ENCODE peak calls at places on chromosomes 12 and 14, in four cellular contexts. Z, V, L and T are unnamed samples.

GRCh38 chr12:119781804-119782203 is 95.3 kb downstream of the CIT start:
- DNase-seq in Z (no peak), V (no peak), L (peak; percentile 31), T (no peak)

GRCh38 chr14:20418501-20418909 is 5.2 kb upstream of the TEP1 start:
- DNase-seq in Z (no peak), V (no peak), L (no peak), T (no peak)

GRCh38 chr14:94654071-94654974 is 42.1 kb downstream of the SERPINA3 start:
- DNase-seq in Z (no peak), V (no peak), L (no peak), T (no peak)

GRCh38 chr14:75341639-75342038 is 63.0 kb downstream of the FOS start:
- DNase-seq in Z (no peak), V (no peak), L (no peak), T (no peak)

GRCh38 chr14:105486974-105487448 is 325 bp downstream of the CRIP1 start:
- DNase-seq in Z (no peak), V (no peak), L (no peak), T (no peak)

GRCh38 chr14:67934087-67934486 is 114.5 kb downstream of the RAD51B start:
- DNase-seq in Z (peak; percentile 68), V (peak; percentile 78), L (peak; percentile 44), T (peak; percentile 28)

GRCh38 chr12:57750561-57751431 is 1.3 kb downstream of the CDK4 start:
- DNase-seq in Z (no peak), V (no peak), L (no peak), T (no peak)

GRCh38 chr12:47745485-47746041 is 13.1 kb downstream of the RAPGEF3 start:
- DNase-seq in Z (no peak), V (no peak), L (no peak), T (no peak)

GRCh38 chr12:51891843-51892242 is 3.9 kb downstream of the ANKRD33 start:
- DNase-seq in Z (no peak), V (no peak), L (no peak), T (no peak)

GRCh38 chr14:79661762-79662161 is 549.5 kb downstream of the DIO2 start:
- DNase-seq in Z (no peak), V (peak; percentile 52), L (no peak), T (peak; percentile 5)

GRCh38 chr12:106633451-106633823 is 50.6 kb downstream of the RFX4 start:
- DNase-seq in Z (no peak), V (peak; percentile 36), L (no peak), T (no peak)

GRCh38 chr12:116950628-116951325 is 40.0 kb downstream of the FBXW8 start:
- DNase-seq in Z (no peak), V (no peak), L (no peak), T (no peak)

GRCh38 chr14:64835431-64835830 is 44.3 kb downstream of the SPTB start:
- DNase-seq in Z (no peak), V (no peak), L (no peak), T (no peak)

GRCh38 chr12:4813741-4814140 is 93.5 kb downstream of the GALNT8 start:
- DNase-seq in Z (peak; percentile 48), V (no peak), L (no peak), T (no peak)

GRCh38 chr12:107318804-107319535 is 225.6 kb upstream of the CRY1 start:
- DNase-seq in Z (peak; percentile 65), V (peak; percentile 72), L (no peak), T (no peak)

GRCh38 chr12:50723870-50724269 is 40.0 kb upstream of the ATF1 start:
- DNase-seq in Z (no peak), V (no peak), L (no peak), T (no peak)

GRCh38 chr12:56629459-56630179 is 507 bp downstream of the BAZ2A start:
- DNase-seq in Z (peak; percentile 12), V (no peak), L (peak; percentile 22), T (no peak)

GRCh38 chr12:29023436-29024076 is 125.5 kb upstream of the FAR2 start:
- DNase-seq in Z (no peak), V (no peak), L (no peak), T (no peak)

GRCh38 chr12:64007853-64008252 is 163.4 kb downstream of the SRGAP1 start:
- DNase-seq in Z (no peak), V (peak; percentile 34), L (no peak), T (no peak)

GRCh38 chr12:131454418-131455217 is 256.3 kb upstream of the SFSWAP start:
- DNase-seq in Z (no peak), V (no peak), L (peak; percentile 6), T (no peak)

GRCh38 chr12:102728506-102729242 is 188.4 kb downstream of the PAH start:
- DNase-seq in Z (no peak), V (no peak), L (peak; percentile 29), T (no peak)

GRCh38 chr14:45252356-45253069 is 489 bp downstream of the MIS18BP1 start:
- DNase-seq in Z (peak; percentile 19), V (peak; percentile 6), L (no peak), T (no peak)

GRCh38 chr12:15689751-15690191 is 99.4 kb downstream of the EPS8 start:
- DNase-seq in Z (peak; percentile 8), V (no peak), L (no peak), T (no peak)

GRCh38 chr14:22808388-22809209 is 6.6 kb downstream of the SLC7A7 start:
- DNase-seq in Z (no peak), V (no peak), L (no peak), T (no peak)

GRCh38 chr12:110224379-110225304 is 56.4 kb upstream of the ATP2A2 start:
- DNase-seq in Z (peak; percentile 74), V (peak; percentile 77), L (peak; percentile 6), T (peak; percentile 46)

GRCh38 chr12:117328556-117329100 is 32.8 kb downstream of the NOS1 start:
- DNase-seq in Z (no peak), V (no peak), L (no peak), T (no peak)

GRCh38 chr12:83042441-83043215 is 355.9 kb downstream of the TMTC2 start:
- DNase-seq in Z (no peak), V (peak; percentile 52), L (no peak), T (no peak)

GRCh38 chr12:49264466-49264872 is 413 bp upstream of the TUBA1C start:
- DNase-seq in Z (no peak), V (no peak), L (peak; percentile 50), T (no peak)

GRCh38 chr12:4293299-4293941 is 19.9 kb downstream of the CCND2 start:
- DNase-seq in Z (no peak), V (no peak), L (no peak), T (no peak)

GRCh38 chr14:30287579-30288445 is 271.1 kb upstream of the G2E3 start:
- DNase-seq in Z (no peak), V (peak; percentile 25), L (no peak), T (no peak)

GRCh38 chr12:88416786-88417185 is 163.5 kb downstream of the KITLG start:
- DNase-seq in Z (no peak), V (peak; percentile 42), L (no peak), T (no peak)

GRCh38 chr12:88417531-88417930 is 162.7 kb downstream of the KITLG start:
- DNase-seq in Z (no peak), V (no peak), L (no peak), T (no peak)

GRCh38 chr12:88418856-88419497 is 161.3 kb downstream of the KITLG start:
- DNase-seq in Z (no peak), V (peak; percentile 54), L (no peak), T (no peak)

GRCh38 chr12:88420460-88420859 is 159.8 kb downstream of the KITLG start:
- DNase-seq in Z (peak; percentile 88), V (peak; percentile 90), L (no peak), T (peak; percentile 21)

GRCh38 chr12:88419794-88420193 is 160.5 kb downstream of the KITLG start:
- DNase-seq in Z (no peak), V (peak; percentile 41), L (no peak), T (no peak)
- H3K4me2 ChIP-seq in Z (no peak overlapping the region), V (peak overlapping the region; percentile 66), L (no peak overlapping the region), T (no peak overlapping the region)

GRCh38 chr14:33949051-33950037 is 1.5 kb downstream of the EGLN3 start:
- DNase-seq in Z (no peak), V (no peak), L (no peak), T (no peak)

GRCh38 chr14:33951183-33951840 is 438 bp upstream of the EGLN3 start:
- DNase-seq in Z (no peak), V (no peak), L (no peak), T (no peak)

GRCh38 chr14:33952541-33952940 is 1.7 kb upstream of the EGLN3 start:
- DNase-seq in Z (no peak), V (no peak), L (no peak), T (no peak)

GRCh38 chr14:33948143-33948962 is 2.5 kb downstream of the EGLN3 start:
- DNase-seq in Z (no peak), V (no peak), L (no peak), T (no peak)

DNA sequence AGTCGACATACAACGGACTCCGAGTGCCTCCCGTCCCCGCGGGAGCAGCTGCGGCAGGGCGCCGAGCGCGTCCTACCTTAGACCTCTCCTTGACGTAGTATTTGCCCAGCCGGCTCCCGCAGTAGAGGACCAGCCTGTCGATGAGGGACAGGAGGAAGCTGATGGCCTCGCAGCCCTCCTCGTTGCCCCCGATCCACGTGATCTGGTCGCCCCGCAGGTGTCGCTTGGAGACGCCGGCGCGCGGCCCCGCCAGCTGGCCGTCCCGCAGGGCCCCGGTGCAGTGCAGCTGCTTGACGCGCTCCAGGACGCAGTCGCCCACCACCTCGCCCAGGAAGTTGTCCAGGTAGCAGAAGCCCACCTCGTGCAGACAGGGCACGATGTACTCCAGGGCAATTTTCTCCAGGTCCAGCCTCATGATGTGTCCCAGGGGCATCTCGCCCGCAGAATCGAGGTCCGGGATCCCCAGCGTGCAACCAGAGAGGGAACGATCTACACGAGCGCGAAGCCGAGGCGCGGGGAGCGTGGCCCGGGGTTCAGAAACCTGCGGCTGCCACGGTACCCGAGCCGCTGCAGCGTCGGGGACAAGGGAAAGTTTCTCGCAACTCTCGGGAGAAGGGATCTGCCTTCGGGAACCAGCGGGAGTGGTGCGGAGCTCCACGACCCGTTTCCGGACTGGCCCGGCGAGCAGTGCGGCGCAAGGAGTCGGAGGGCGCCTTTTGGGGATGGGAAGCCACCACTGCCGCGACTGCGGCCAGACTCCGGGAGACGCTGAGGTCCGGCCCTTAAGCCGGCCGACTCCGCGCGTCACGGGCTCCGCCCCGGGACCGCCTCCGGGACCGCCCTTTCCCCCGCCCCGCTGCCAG is at the start of gene EGLN3:
- DNase-seq in Z (peak; percentile 87), V (peak; percentile 64), L (peak; percentile 56), T (no peak)
- TF ChIP-seq EZH2 in Z (no peak), V (peak; percentile 87), L (no peak), T (peak; percentile 86)

DNA sequence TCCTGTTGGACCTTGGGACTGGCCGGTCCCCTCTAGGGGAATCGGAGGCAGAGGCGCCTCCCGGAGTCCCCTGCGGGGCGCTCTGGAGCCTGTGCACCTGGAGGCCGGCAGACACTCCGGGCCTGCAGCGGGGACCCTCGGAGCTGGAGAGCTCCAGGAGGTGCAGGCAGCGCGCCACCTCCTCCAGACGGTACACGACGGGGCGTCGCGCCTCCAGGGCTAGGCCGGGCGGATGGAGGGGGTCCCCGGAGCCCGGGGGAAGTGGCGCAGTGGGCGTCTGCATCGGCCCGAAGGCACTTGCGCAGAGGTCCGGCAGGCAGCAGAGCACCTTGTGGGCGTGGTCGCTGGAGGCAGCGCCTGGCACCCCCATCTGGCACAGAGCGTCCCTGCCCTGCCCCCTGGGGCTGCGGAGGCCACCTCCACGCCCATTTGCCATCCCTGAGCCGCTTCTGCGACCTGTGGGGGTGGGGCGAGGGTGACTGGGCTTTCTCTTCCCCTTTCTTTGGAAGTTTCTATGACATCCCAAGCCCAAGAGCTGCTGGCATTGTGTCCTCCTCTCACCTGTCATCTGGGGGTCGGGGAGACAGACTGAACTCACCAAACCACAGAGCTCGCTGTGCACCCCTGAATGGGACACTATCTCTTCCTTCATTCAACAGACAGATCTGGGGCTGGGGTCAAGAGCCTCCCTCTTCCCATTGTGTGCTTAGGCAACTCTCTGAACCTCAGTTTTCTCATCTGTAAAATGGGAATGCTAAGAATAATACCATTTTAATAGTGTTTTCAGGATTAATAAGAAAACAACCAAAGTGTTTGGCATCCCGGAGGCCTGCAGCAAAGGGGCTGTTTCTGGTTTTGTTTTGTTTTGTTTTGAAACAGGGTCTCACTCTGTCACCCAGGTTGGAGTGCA is 37.5 kb upstream of the CORO1C start:
- DNase-seq in Z (no peak), V (no peak), L (peak; percentile 88), T (no peak)
- H3K9ac ChIP-seq in Z (no peak overlapping the region), V (no peak overlapping the region), L (peak overlapping the region; percentile 69), T (no peak overlapping the region)

GRCh38 chr14:50229646-50230045 is 1.7 kb downstream of the SOS2 start:
- DNase-seq in Z (no peak), V (no peak), L (no peak), T (no peak)
- H3K4me2 ChIP-seq in Z (peak overlapping the region; percentile 96), V (peak overlapping the region; percentile 92), L (peak overlapping the region; percentile 70), T (peak overlapping the region; percentile 99)